ENCODE peak calls at places on chromosome 7, in five cellular contexts. G is fibroblast of pulmonary artery, A is WTC11, M is lower lobe of right lung, Z is colonic mucosa. Y is an unnamed sample.

GRCh38 chr7:261341-262250 is 28.4 kb upstream of the FOXL3 start:
- DNase-seq in M (peak), Z (no peak), G (no peak), A (no peak), Y (no peak)

GRCh38 chr7:158821173-158822021 is 7.9 kb downstream of the ESYT2 start:
- DNase-seq in A (no peak), Z (no peak), M (no peak), G (peak), Y (no peak)

GRCh38 chr7:155377837-155378579 is 79.9 kb upstream of the EN2 start:
- DNase-seq in A (peak), G (peak), M (no peak), Z (no peak), Y (peak)

GRCh38 chr7:99928994-99929729 is at the start of gene GJC3:
- DNase-seq in M (peak), A (peak), Z (peak), G (peak), Y (peak)

GRCh38 chr7:128303624-128304023 is 40.1 kb downstream of the RBM28 start:
- DNase-seq in Z (no peak), A (no peak), G (no peak), M (no peak), Y (no peak)

GRCh38 chr7:157813741-157814661 is 477.2 kb downstream of the DNAJB6 start:
- DNase-seq in Z (no peak), G (no peak), M (peak), A (no peak), Y (no peak)

GRCh38 chr7:150811-151221 is 41.6 kb upstream of the FAM20C start:
- DNase-seq in M (peak), G (no peak), Z (peak), A (peak), Y (no peak)

GRCh38 chr7:25384820-25385560 is 156.7 kb upstream of the NPVF start:
- DNase-seq in A (no peak), M (no peak), Z (no peak), G (no peak), Y (no peak)

GRCh38 chr7:150317748-150318444 is 5.3 kb upstream of the LRRC61 start:
- DNase-seq in M (no peak), Z (no peak), A (no peak), G (peak), Y (no peak)

GRCh38 chr7:33043434-33043833 is 19.1 kb downstream of the NT5C3A start:
- DNase-seq in A (no peak), M (no peak), G (no peak), Z (no peak), Y (no peak)

GRCh38 chr7:20340839-20341238 is 10.1 kb downstream of the ITGB8 start:
- DNase-seq in Z (peak), A (no peak), M (no peak), G (peak), Y (no peak)

GRCh38 chr7:32378991-32379390 is 111.2 kb downstream of the LSM5 start:
- DNase-seq in Z (no peak), G (no peak), A (no peak), M (no peak), Y (no peak)

GRCh38 chr7:149171894-149172533 is 23.3 kb upstream of the ZNF282 start:
- DNase-seq in M (no peak), A (no peak), G (peak), Z (no peak), Y (no peak)

GRCh38 chr7:25009271-25009670 is 29.3 kb upstream of the OSBPL3 start:
- DNase-seq in A (no peak), M (no peak), G (peak), Z (no peak), Y (no peak)

DNA sequence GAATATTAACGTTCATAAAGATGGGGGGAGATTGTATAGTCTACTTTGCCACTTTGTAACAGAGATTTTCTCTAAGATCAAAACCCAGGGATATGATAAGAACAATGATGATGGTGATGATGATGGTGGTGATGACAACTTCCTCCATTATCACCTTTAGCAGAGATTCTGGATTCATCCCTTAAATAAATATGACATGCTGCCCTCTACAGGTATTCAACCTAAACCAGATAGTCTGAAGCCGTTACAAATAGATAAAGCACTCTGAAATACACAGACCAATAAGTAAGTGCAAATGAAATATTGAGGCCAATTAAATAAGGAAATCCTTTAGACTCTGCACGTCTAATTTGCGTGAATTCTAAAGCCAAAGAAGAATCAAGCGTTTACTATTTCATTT is 211.5 kb downstream of the CREB5 start:
- DNase-seq in M (no peak), Z (no peak), A (no peak), G (no peak), Y (no peak)
- TF ChIP-seq CTCF in M (no peak), Z (no peak), A (no peak), G (peak), Y (peak)

GRCh38 chr7:108528183-108528712 is 2.3 kb upstream of the PNPLA8 start:
- DNase-seq in A (no peak), M (no peak), Z (peak), G (no peak), Y (no peak)

GRCh38 chr7:108522780-108523179 is 3.2 kb downstream of the PNPLA8 start:
- DNase-seq in Z (no peak), M (no peak), A (no peak), G (no peak), Y (no peak)

GRCh38 chr7:108525985-108526767 is at the start of gene PNPLA8:
- DNase-seq in A (peak), M (peak), Z (peak), G (peak), Y (peak)

GRCh38 chr7:108526768-108527017 is 758 bp upstream of the PNPLA8 start:
- DNase-seq in G (no peak), A (no peak), M (no peak), Z (no peak), Y (no peak)

GRCh38 chr7:108525327-108525984 is 479 bp downstream of the PNPLA8 start:
- DNase-seq in G (peak), Z (peak), A (peak), M (no peak), Y (peak)
- TF ChIP-seq CTCF in G (no peak), Z (no peak), A (no peak), M (no peak), Y (no peak)

GRCh38 chr7:130961128-130961601 is 227.2 kb upstream of the KLF14 start:
- DNase-seq in G (peak), Z (no peak), M (no peak), A (no peak), Y (no peak)

GRCh38 chr7:130958846-130959245 is 224.8 kb upstream of the KLF14 start:
- DNase-seq in A (no peak), G (no peak), Z (no peak), M (no peak), Y (no peak)

GRCh38 chr7:130957722-130958360 is 223.8 kb upstream of the KLF14 start:
- DNase-seq in Z (no peak), G (no peak), A (no peak), M (no peak), Y (no peak)

GRCh38 chr7:130960208-130960988 is 226.4 kb upstream of the KLF14 start:
- DNase-seq in G (peak), M (no peak), A (no peak), Z (no peak), Y (no peak)

DNA sequence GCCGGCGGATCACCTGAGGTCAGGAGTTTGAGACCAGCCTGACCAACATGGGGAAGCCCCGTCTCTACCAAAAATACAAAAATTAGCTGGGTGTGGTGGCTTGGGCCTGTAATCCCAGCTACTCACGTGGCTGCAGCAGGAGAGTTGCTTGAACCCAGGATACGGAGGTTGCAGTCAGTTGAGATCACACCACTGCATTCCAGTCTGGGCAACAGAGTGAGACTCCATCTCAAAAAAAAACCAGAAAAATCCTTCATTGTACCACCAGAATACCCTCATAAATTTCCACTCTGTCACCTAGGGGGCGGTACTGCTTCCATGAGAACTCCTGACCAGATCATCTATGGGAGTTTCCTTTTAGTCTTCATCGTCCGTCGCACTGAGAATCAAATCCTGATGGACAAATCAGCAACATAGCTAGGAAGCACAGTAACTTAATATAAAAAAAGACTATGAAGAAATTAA is 225.8 kb upstream of the KLF14 start:
- DNase-seq in A (peak), G (peak), Z (no peak), M (no peak), Y (no peak)
- TF ChIP-seq CTCF in A (peak), G (peak), Z (no peak), M (no peak), Y (no peak)

GRCh38 chr7:94011714-94012353 is 7.7 kb upstream of the BET1 start:
- DNase-seq in M (no peak), G (no peak), A (no peak), Z (no peak), Y (no peak)

GRCh38 chr7:94008537-94008936 is 4.4 kb upstream of the BET1 start:
- DNase-seq in M (no peak), G (peak), Z (no peak), A (no peak), Y (no peak)

GRCh38 chr7:94015538-94015937 is 11.4 kb upstream of the BET1 start:
- DNase-seq in A (no peak), M (no peak), Z (no peak), G (no peak), Y (no peak)

GRCh38 chr7:94012748-94013147 is 8.6 kb upstream of the BET1 start:
- DNase-seq in Z (no peak), A (no peak), M (no peak), G (no peak), Y (no peak)
- TF ChIP-seq CTCF in Z (no peak), A (no peak), M (no peak), G (no peak), Y (no peak)

GRCh38 chr7:36460811-36461429 is 71.3 kb downstream of the ANLN start:
- DNase-seq in M (no peak), Z (no peak), G (no peak), A (no peak), Y (no peak)
- TF ChIP-seq CTCF in M (no peak), Z (no peak), G (no peak), A (no peak), Y (no peak)

GRCh38 chr7:133742709-133743538 is 384.2 kb upstream of the LRGUK start:
- DNase-seq in M (no peak), A (no peak), G (peak), Z (no peak), Y (no peak)
- TF ChIP-seq CTCF in M (peak), A (no peak), G (peak), Z (peak), Y (peak)

DNA sequence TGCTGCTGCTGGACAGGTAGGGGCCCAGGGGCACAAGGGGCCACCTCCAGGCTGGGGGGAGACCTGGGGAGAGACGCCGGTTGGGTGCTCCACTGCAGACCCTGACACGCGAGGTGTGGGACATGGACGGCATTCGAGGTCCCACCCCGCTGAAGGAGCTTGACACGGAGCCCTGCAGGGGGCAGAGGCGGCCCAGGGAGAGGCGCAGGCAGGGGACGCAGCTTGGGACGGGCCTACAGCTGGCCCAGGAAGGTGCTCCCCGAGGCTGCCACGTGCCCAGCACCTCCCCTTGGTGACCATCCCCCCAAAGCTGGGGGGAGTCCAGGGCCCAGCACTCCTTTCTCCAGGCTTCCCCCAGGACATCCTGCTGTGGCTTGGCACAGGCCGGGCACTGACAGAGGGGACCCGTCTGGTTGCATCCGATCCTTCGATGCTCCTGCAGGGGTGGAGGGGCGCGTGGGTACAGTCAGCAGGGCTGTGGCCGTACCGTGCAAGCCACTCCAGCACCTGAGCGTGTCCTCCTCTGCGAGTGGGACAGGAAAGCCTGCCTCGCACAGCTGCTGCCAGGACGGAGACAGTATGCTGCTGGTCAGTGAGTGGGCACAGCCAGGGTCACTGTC is 174.4 kb downstream of the ELFN1 start:
- DNase-seq in A (peak), G (no peak), M (peak), Z (no peak), Y (peak)
- TF ChIP-seq CTCF in A (no peak), G (no peak), M (no peak), Z (no peak), Y (no peak)

GRCh38 chr7:152858761-152859160 is 99.2 kb downstream of the ACTR3B start:
- DNase-seq in G (no peak), A (no peak), M (no peak), Z (no peak), Y (no peak)

GRCh38 chr7:152862033-152862432 is 102.5 kb downstream of the ACTR3B start:
- DNase-seq in M (no peak), G (no peak), Z (no peak), A (no peak), Y (no peak)

GRCh38 chr7:152860302-152860701 is 100.8 kb downstream of the ACTR3B start:
- DNase-seq in A (no peak), Z (no peak), M (no peak), G (no peak), Y (no peak)

GRCh38 chr7:152857272-152857671 is 97.7 kb downstream of the ACTR3B start:
- DNase-seq in Z (no peak), A (no peak), M (no peak), G (no peak), Y (no peak)

GRCh38 chr7:152859781-152860191 is 100.2 kb downstream of the ACTR3B start:
- DNase-seq in A (peak), M (no peak), Z (no peak), G (no peak), Y (no peak)
- TF ChIP-seq CTCF in A (peak), M (peak), Z (no peak), G (peak), Y (peak)

GRCh38 chr7:47990592-47990991 is 11.2 kb upstream of the HUS1 start:
- DNase-seq in G (no peak), Z (no peak), A (no peak), M (no peak), Y (no peak)

GRCh38 chr7:47992446-47992845 is 13.0 kb upstream of the HUS1 start:
- DNase-seq in A (no peak), G (no peak), Z (no peak), M (no peak), Y (no peak)

GRCh38 chr7:47988496-47989386 is 9.3 kb upstream of the HUS1 start:
- DNase-seq in A (no peak), G (peak), M (no peak), Z (no peak), Y (no peak)

GRCh38 chr7:47991270-47991669 is 11.9 kb upstream of the HUS1 start:
- DNase-seq in Z (no peak), A (no peak), M (no peak), G (no peak), Y (no peak)

GRCh38 chr7:47991741-47992311 is 12.4 kb upstream of the HUS1 start:
- DNase-seq in Z (peak), M (peak), G (peak), A (peak), Y (peak)
- TF ChIP-seq CTCF in Z (peak), M (peak), G (peak), A (no peak), Y (peak)

DNA sequence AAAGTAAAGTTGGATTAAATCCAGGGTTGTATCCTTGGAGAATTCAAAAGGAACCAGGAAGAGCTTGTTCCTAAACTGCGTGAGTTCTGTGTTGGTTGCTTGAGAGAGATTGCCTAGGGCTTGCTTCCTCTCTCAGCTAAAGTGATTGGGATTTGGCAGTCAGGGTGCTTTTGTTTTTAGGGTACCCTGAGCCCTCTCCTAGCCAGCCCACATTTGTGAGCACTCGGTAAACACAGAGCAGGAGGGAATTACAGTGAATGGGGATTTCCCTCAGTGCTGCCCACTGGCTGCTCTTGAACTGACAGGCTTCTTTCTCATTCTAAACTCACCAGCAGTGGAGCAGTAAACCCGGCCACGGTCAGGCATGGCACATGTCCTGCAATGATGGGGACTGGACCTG is 146.9 kb downstream of the TPST1 start:
- DNase-seq in Z (peak), G (peak), M (no peak), A (peak), Y (no peak)
- TF ChIP-seq CTCF in Z (no peak), G (peak), M (no peak), A (no peak), Y (no peak)